ENCODE peak calls at places on chromosomes 6 and 20, in ten cellular contexts. G is spleen, J is psoas muscle, X is right cardiac atrium, H is GM23248, Q is left lung, F is foreskin keratinocyte, I is IMR-90, T is cardiac muscle cell, V is OCI-LY7. W is an unnamed sample.

GRCh38 chr20:62323980-62324906 is 21.4 kb downstream of the ADRM1 start:
- DNase-seq in G (no peak), Q (peak; percentile 72), F (no peak), J (no peak), T (no peak), X (no peak), H (no peak), V (no peak), I (no peak), W (no peak)

GRCh38 chr6:155125916-155126315 is 130.8 kb downstream of the TIAM2 start:
- DNase-seq in I (peak; percentile 80), H (peak; percentile 83), F (no peak), G (no peak), J (no peak), V (no peak), X (no peak), T (no peak), Q (no peak), W (no peak)

GRCh38 chr20:63112491-63113219 is 103.3 kb downstream of the YTHDF1 start:
- DNase-seq in G (peak; percentile 43), V (no peak), J (peak; percentile 18), I (no peak), X (peak; percentile 9), H (no peak), T (no peak), Q (no peak), F (no peak), W (peak; percentile 59)

GRCh38 chr6:136290406-136291010 is 862 bp upstream of the BCLAF1 start:
- DNase-seq in T (peak; percentile 69), X (peak; percentile 92), Q (peak; percentile 84), F (peak; percentile 48), I (peak; percentile 85), V (peak; percentile 86), J (peak; percentile 94), G (peak; percentile 94), H (peak; percentile 96), W (peak; percentile 87)

GRCh38 chr6:3916211-3916610 is 67.0 kb downstream of the FAM50B start:
- DNase-seq in J (no peak), X (no peak), Q (no peak), V (no peak), G (no peak), I (no peak), T (no peak), H (no peak), F (no peak), W (no peak)

GRCh38 chr20:63369024-63369530 is 7.9 kb upstream of the CHRNA4 start:
- DNase-seq in H (no peak), V (no peak), X (peak; percentile 14), T (no peak), Q (no peak), G (no peak), I (no peak), J (no peak), F (no peak), W (no peak)

GRCh38 chr6:155224031-155224451 is 39.8 kb upstream of the CLDN20 start:
- DNase-seq in X (no peak), G (no peak), Q (no peak), T (no peak), V (no peak), J (no peak), H (peak; percentile 91), I (peak; percentile 95), F (peak; percentile 96), W (no peak)

GRCh38 chr20:46400253-46400652 is 6.2 kb downstream of the ELMO2 start:
- DNase-seq in Q (no peak), F (no peak), V (no peak), I (peak; percentile 80), G (no peak), X (peak; percentile 50), H (peak; percentile 86), J (no peak), T (peak; percentile 37), W (no peak)

GRCh38 chr20:37413354-37413753 is 67.4 kb downstream of the SRC start:
- DNase-seq in G (no peak), X (no peak), H (no peak), J (no peak), V (no peak), F (no peak), Q (peak; percentile 45), I (no peak), T (no peak), W (no peak)

GRCh38 chr20:37414133-37414532 is 68.2 kb downstream of the SRC start:
- DNase-seq in Q (peak; percentile 22), T (no peak), H (no peak), G (no peak), J (no peak), X (no peak), I (no peak), V (no peak), F (no peak), W (no peak)

GRCh38 chr20:37408930-37409210 is 62.9 kb downstream of the SRC start:
- DNase-seq in X (no peak), F (no peak), V (peak; percentile 16), T (no peak), H (peak; percentile 26), J (no peak), Q (no peak), I (no peak), G (no peak), W (no peak)

GRCh38 chr20:37413023-37413334 is 67.0 kb downstream of the SRC start:
- DNase-seq in F (no peak), Q (peak; percentile 43), J (no peak), G (no peak), V (peak; percentile 8), H (no peak), T (no peak), X (no peak), I (no peak), W (no peak)

DNA sequence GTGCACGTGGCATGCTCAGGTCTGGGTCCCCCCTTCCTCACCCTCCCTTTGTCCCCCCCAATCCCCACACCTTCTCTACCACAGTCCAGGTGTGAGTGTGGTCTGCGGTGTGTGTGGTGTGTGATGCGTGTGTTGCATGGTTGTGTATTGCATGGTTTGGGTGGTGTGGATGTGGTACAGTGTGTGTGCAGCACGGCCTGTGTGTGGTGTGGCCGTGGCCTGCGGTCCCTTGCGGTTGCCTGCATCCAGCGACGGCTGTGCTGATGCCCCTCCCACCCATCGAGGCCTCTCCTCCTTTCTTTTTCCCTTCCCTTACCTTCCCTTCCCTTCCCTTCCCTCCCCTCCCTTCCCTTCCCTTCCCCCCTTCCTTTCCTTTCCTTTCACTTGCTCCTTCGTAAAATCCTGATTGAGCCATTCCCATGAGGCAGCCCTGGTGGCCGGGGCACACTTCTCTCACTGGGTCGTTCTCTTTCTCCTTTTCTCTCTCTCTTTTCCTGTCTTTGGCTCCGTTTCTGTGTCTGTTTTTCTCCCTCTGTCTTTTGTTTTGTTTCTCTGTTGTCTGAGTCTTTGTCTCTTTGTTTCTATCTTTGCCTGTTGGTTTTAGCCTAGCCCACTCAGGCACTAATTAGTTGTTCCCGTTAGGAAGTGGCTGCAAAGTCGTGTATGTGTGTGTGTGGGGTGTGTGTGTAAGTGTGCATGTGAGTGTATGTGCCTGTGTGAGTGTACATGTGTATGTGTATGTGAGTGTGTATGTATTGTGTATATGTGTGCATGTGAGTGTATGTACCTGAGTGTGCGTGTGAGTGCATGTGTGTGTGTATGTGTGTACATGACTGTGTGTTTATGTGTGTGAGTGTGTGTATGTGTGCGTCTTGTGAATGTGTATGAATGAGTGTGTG is 65.7 kb downstream of the SRC start:
- DNase-seq in J (no peak), F (no peak), Q (peak; percentile 39), I (no peak), X (peak; percentile 52), G (no peak), H (peak; percentile 36), V (no peak), T (no peak), W (no peak)
- H3K4me1 ChIP-seq in J (no peaks in the 10 kb centered on the region), F (no peaks in the 10 kb centered on the region), Q (peaks cover 10% of the 10 kb centered on the region), I (no peaks in the 10 kb centered on the region), X (peaks cover under 1% of the 10 kb centered on the region), G (peaks cover 43% of the 10 kb centered on the region), H (peaks cover 15% of the 10 kb centered on the region), V (peaks cover 24% of the 10 kb centered on the region), T (peaks cover 3% of the 10 kb centered on the region), W (no peaks in the 10 kb centered on the region)

DNA sequence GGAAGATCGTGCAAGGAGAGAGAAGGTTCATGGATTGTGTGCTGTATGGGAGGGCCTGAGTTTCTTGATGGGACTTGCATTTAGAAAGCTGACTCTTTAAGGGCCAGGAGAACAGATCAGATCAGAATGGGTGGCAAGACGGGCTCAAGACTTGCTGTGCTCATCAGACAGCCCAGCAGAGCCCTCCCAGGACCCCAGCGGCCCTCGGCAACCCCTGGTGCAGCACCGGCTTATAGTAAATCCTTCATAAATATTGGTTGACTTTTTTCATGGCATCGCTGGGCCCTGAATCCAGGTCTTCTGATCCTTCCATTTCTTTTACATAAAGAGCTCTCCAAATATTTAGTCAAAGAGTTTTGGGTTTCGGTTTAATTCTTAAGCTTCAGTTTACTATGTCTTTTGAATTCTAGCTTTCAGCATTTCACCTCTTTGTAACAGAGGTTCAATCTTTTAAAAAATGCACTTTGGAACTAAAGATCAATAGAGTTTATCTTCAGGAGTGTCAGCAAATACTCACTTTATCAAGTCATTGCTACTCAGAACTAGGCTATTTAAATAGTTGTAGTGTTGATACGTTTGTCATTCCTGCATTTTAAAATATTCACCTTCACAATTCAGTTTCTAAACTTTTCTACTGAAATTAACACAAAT is 205.6 kb downstream of the ZDHHC14 start:
- DNase-seq in V (no peak), G (no peak), Q (no peak), T (no peak), J (no peak), F (no peak), X (no peak), I (no peak), H (no peak), W (no peak)
- H3K4me1 ChIP-seq in V (no peaks in the 10 kb centered on the region), G (no peaks in the 10 kb centered on the region), Q (no peaks in the 10 kb centered on the region), T (no peaks in the 10 kb centered on the region), J (no peaks in the 10 kb centered on the region), F (no peaks in the 10 kb centered on the region), X (no peaks in the 10 kb centered on the region), I (no peaks in the 10 kb centered on the region), H (no peaks in the 10 kb centered on the region), W (no peaks in the 10 kb centered on the region)

GRCh38 chr6:130517444-130517931 is 151.7 kb downstream of the TMEM200A start:
- DNase-seq in T (no peak), X (no peak), I (peak; percentile 20), H (peak; percentile 46), Q (no peak), F (peak; percentile 92), J (no peak), G (no peak), V (peak; percentile 11), W (no peak)
- H3K4me1 ChIP-seq in T (no peaks in the 10 kb centered on the region), X (no peaks in the 10 kb centered on the region), I (peaks cover 4% of the 10 kb centered on the region), H (peaks cover 16% of the 10 kb centered on the region), Q (no peaks in the 10 kb centered on the region), F (peaks cover 22% of the 10 kb centered on the region), J (no peaks in the 10 kb centered on the region), G (peaks cover 11% of the 10 kb centered on the region), V (peaks cover 44% of the 10 kb centered on the region), W (no peaks in the 10 kb centered on the region)

DNA sequence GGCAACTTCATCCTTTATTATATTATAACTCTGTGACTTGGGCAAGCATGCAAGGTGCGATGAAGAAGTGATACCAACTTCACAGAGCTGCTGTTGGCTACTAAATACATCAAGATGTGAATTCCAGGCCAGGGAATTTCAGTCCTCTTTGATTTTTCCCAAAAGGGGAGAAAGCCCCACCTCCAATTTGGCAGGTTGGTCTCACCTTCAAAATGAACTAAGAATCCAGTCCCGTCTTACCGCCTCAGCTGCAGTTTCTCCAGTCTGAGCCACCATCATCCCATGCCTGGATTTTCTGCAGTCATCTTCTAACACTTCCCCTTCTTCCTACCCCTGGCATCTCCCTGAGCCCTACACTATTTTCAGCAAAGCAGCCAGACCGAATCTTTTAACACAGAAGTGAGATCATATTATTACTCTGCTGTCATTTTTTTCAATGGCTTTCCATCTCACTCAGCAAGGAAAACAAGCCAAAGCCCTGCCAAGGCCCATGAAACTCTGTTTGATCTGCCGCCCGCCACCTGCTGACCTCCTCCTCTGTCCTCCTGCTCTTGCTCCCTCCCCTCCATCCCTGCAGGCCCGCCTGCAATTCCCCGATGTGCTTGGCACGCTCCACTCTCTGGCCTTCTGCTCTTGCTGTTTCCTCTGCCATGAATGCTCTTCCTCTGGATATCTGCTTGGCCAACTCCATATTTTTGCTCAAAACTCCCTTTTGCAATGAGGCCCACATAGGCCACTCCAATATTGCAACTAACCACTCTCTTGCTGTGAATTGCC is 45.9 kb upstream of the TAGAP start:
- DNase-seq in Q (no peak), G (no peak), H (no peak), V (no peak), I (no peak), J (no peak), X (no peak), T (no peak), F (no peak), W (no peak)
- H3K4me1 ChIP-seq in Q (peaks cover 9% of the 10 kb centered on the region), G (peaks cover 30% of the 10 kb centered on the region), H (peaks cover 7% of the 10 kb centered on the region), V (peaks cover 30% of the 10 kb centered on the region), I (no peaks in the 10 kb centered on the region), J (no peaks in the 10 kb centered on the region), X (no peaks in the 10 kb centered on the region), T (no peaks in the 10 kb centered on the region), F (no peaks in the 10 kb centered on the region), W (no peaks in the 10 kb centered on the region)